ENCODE peak calls at places on chromosome 3, in six cellular contexts. M is upper lobe of right lung, O is esophagus muscularis mucosa, J is GM12864, C is mammary epithelial cell, X is coronary artery. K is an unnamed sample.
A peak's percentile ranks its signal among the peaks of the same experiment; 100 is the strongest.

GRCh38 chr3:104323226-104323625 is 1043.5 kb upstream of the ALCAM start:
- DNase-seq in M (no peak), O (no peak), J (no peak), C (no peak), X (no peak), K (peak; percentile 51)

GRCh38 chr3:4512895-4513616 is 19.9 kb downstream of the ITPR1 start:
- DNase-seq in M (no peak), O (no peak), J (no peak), C (no peak), X (no peak), K (no peak)

GRCh38 chr3:172139528-172140276 is 100.3 kb downstream of the FNDC3B start:
- DNase-seq in M (no peak), O (no peak), J (no peak), C (no peak), X (no peak), K (no peak)

GRCh38 chr3:73036694-73037368 is 24.6 kb upstream of the EBLN2 start:
- DNase-seq in M (no peak), O (no peak), J (no peak), C (peak; percentile 36), X (no peak), K (no peak)

GRCh38 chr3:58492385-58492970 is 582 bp downstream of the KCTD6 start:
- DNase-seq in M (no peak), O (no peak), J (no peak), C (no peak), X (no peak), K (no peak)

GRCh38 chr3:196624008-196624790 is 15.3 kb upstream of the NRROS start:
- DNase-seq in M (no peak), O (no peak), J (no peak), C (no peak), X (no peak), K (no peak)

GRCh38 chr3:37240170-37240945 is 66.0 kb upstream of the LRRFIP2 start:
- DNase-seq in M (no peak), O (no peak), J (no peak), C (no peak), X (no peak), K (no peak)

GRCh38 chr3:121737644-121738043 is 11.9 kb downstream of the GOLGB1 start:
- DNase-seq in M (no peak), O (no peak), J (no peak), C (no peak), X (no peak), K (no peak)

GRCh38 chr3:137524751-137525150 is 239.4 kb upstream of the SOX14 start:
- DNase-seq in M (no peak), O (no peak), J (no peak), C (no peak), X (no peak), K (no peak)

GRCh38 chr3:139129892-139130291 is 85.2 kb upstream of the PRR23C start:
- DNase-seq in M (no peak), O (peak; percentile 72), J (no peak), C (no peak), X (no peak), K (no peak)

GRCh38 chr3:172580680-172581079 is 57.5 kb upstream of the TNFSF10 start:
- DNase-seq in M (no peak), O (no peak), J (no peak), C (no peak), X (no peak), K (no peak)

GRCh38 chr3:30642715-30643361 is 36.4 kb downstream of the TGFBR2 start:
- DNase-seq in M (no peak), O (no peak), J (no peak), C (no peak), X (no peak), K (no peak)

GRCh38 chr3:111853071-111853470 is 6.0 kb upstream of the PHLDB2 start:
- DNase-seq in M (no peak), O (no peak), J (no peak), C (no peak), X (no peak), K (no peak)

GRCh38 chr3:28348637-28349396 is at the start of the genes AZI2 and ZCWPW2:
- DNase-seq in M (peak; percentile 98), O (peak; percentile 97), J (peak; percentile 79), C (peak; percentile 94), X (peak; percentile 97), K (peak; percentile 97)

GRCh38 chr3:136250862-136251460 is 821 bp downstream of the PCCB start:
- DNase-seq in M (peak; percentile 80), O (no peak), J (no peak), C (peak; percentile 48), X (peak; percentile 84), K (no peak)

GRCh38 chr3:87270908-87271727 is 5.3 kb downstream of the POU1F1 start:
- DNase-seq in M (no peak), O (no peak), J (no peak), C (no peak), X (no peak), K (no peak)

GRCh38 chr3:120263792-120264191 is 21.2 kb downstream of the GPR156 start:
- DNase-seq in M (no peak), O (no peak), J (no peak), C (no peak), X (no peak), K (no peak)

GRCh38 chr3:196140224-196140623 is 58.3 kb upstream of the TFRC start:
- DNase-seq in M (no peak), O (no peak), J (no peak), C (no peak), X (no peak), K (peak; percentile 69)

GRCh38 chr3:5756443-5756842 is 568.9 kb downstream of the EDEM1 start:
- DNase-seq in M (no peak), O (no peak), J (no peak), C (no peak), X (no peak), K (no peak)

GRCh38 chr3:18770800-18771199 is 345.7 kb upstream of the SATB1 start:
- DNase-seq in M (no peak), O (no peak), J (no peak), C (no peak), X (no peak), K (no peak)

GRCh38 chr3:196528639-196529233 is 13.6 kb upstream of the SMCO1 start:
- DNase-seq in M (peak; percentile 89), O (peak; percentile 93), J (peak; percentile 33), C (peak; percentile 57), X (peak; percentile 72), K (no peak)

GRCh38 chr3:105582015-105582414 is 215.3 kb downstream of the ALCAM start:
- DNase-seq in M (no peak), O (no peak), J (no peak), C (no peak), X (no peak), K (no peak)

GRCh38 chr3:30428251-30428650 is 178.2 kb upstream of the TGFBR2 start:
- DNase-seq in M (no peak), O (no peak), J (no peak), C (peak; percentile 32), X (no peak), K (no peak)

GRCh38 chr3:61890167-61890566 is 328.8 kb downstream of the PTPRG start:
- DNase-seq in M (no peak), O (no peak), J (no peak), C (no peak), X (no peak), K (no peak)

GRCh38 chr3:128524374-128525299 is 31.6 kb upstream of the GATA2 start:
- DNase-seq in M (no peak), O (peak; percentile 78), J (no peak), C (no peak), X (no peak), K (no peak)

GRCh38 chr3:149658444-149659172 is 783 bp upstream of the WWTR1 start:
- DNase-seq in M (peak; percentile 81), O (peak; percentile 94), J (no peak), C (peak; percentile 80), X (peak; percentile 87), K (peak; percentile 95)
- TF ChIP-seq CTCF in M (peak; percentile 31), O (no peak), J (peak; percentile 9), C (no peak), X (no peak), K (peak; percentile 71)

GRCh38 chr3:50118237-50118636 is 29.5 kb downstream of the RBM5 start:
- DNase-seq in M (no peak), O (no peak), J (no peak), C (no peak), X (no peak), K (peak; percentile 42)

GRCh38 chr3:50119786-50120185 is 31.1 kb downstream of the RBM5 start:
- DNase-seq in M (no peak), O (peak; percentile 87), J (no peak), C (no peak), X (no peak), K (peak; percentile 19)

GRCh38 chr3:50122071-50122470 is 33.1 kb upstream of the SEMA3F start:
- DNase-seq in M (no peak), O (no peak), J (no peak), C (no peak), X (no peak), K (no peak)

GRCh38 chr3:50121416-50122032 is 32.8 kb downstream of the RBM5 start:
- DNase-seq in M (peak; percentile 82), O (no peak), J (peak; percentile 37), C (peak; percentile 60), X (no peak), K (peak; percentile 90)

DNA sequence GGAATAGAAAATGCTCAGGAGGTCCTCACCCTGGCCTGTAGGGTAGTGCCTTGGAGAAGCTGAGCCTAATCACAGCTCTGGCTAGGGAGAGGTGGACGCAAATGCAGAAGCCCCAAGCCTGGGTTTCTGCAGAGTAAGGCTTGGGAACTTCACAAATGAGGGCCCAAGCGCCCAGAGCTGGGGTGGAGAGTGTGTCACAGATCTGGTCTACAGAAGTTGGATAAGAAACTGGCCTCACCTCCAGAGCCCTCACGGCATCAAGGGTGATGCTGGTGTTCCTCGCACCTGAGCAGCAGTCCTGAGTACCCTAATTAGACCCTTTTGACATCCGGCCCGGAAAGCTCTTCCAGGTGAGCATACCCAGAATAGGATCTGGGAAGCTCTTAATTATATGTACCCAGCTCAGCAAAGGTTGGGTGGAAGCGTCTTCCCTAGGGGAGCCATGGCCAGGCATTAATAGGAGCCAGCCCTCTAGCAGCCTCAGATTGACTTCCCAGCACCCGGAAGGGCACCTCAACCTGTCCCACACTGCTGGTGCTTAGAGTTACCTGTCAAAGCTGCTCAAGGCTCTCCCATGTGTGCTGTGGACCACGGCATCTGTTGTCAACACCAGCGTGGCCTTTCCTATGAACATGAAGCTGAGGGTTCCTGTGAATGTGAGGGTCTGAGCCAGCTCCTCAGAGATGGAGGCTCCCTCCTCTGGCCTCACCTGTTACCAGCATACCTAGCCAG is 31.8 kb downstream of the RBM5 start:
- DNase-seq in M (no peak), O (no peak), J (no peak), C (no peak), X (no peak), K (peak; percentile 49)
- TF ChIP-seq CTCF in M (no peak), O (no peak), J (no peak), C (no peak), X (no peak), K (no peak)

GRCh38 chr3:188947401-188947982 is 224.3 kb upstream of the TPRG1 start:
- DNase-seq in M (peak; percentile 93), O (peak; percentile 93), J (no peak), C (peak; percentile 85), X (peak; percentile 92), K (peak; percentile 93)
- TF ChIP-seq CTCF in M (peak; percentile 35), O (peak; percentile 30), J (peak; percentile 1), C (peak; percentile 31), X (peak; percentile 23), K (peak; percentile 70)

DNA sequence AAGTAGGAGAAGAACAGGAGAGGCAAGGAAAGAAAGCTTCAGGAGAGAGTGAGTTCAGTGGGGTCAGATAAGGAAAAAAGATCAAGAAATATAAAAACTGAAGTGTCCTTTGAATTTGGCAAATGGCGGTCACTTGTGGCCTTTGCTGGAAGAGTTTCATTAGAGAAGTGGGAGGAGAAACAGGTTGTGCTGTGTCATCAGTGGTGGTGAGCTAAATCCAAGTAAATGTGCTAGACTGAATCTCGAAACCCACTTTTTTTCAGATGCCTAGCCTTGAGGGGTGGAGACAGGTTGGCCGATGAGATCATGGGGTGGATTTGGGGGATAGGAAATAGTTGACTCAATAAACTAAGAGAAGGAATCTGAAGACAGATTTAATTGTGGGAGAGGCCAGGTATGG is 43.7 kb downstream of the CHRD start:
- DNase-seq in M (no peak), O (no peak), J (no peak), C (peak; percentile 15), X (no peak), K (no peak)
- TF ChIP-seq CTCF in M (no peak), O (no peak), J (no peak), C (no peak), X (no peak), K (no peak)

K was measured in chondrocyte.